ENCODE peak calls at places on chromosomes 2 and 18, in nine cellular contexts. H is PC-3, E is cardiac muscle cell, R is heart right ventricle, K is Peyer's patch, Q is heart left ventricle, O is endothelial cell of umbilical vein, U is adrenal gland, X is breast epithelium. L is an unnamed sample. For H3K4me1, the result is how much of the 10 kb centered on the place peaks cover.

GRCh38 chr2:50143822-50144575 is 887.9 kb downstream of the NRXN1 start:
- DNase-seq in H (peak), E (peak), R (no peak), K (no peak), Q (no peak), O (peak), U (peak), X (no peak), L (no peak)

GRCh38 chr2:45237850-45238542 is 228.7 kb upstream of the SIX2 start:
- DNase-seq in H (peak), E (peak), R (no peak), K (no peak), Q (peak), O (peak), U (no peak), X (no peak), L (no peak)

GRCh38 chr18:77251730-77252050 is 2.0 kb downstream of the GALR1 start:
- DNase-seq in H (no peak), E (no peak), R (no peak), K (no peak), Q (no peak), O (no peak), U (no peak), X (no peak), L (no peak)

GRCh38 chr18:37243756-37244155 is 321.8 kb downstream of the CELF4 start:
- DNase-seq in H (no peak), E (no peak), R (no peak), K (peak), Q (no peak), O (no peak), U (no peak), X (no peak), L (peak)

GRCh38 chr18:35736696-35737095 is 155.2 kb downstream of the GALNT1 start:
- DNase-seq in H (no peak), E (peak), R (no peak), K (no peak), Q (no peak), O (no peak), U (no peak), X (no peak), L (no peak)

GRCh38 chr2:217954971-217955740 is 47.6 kb downstream of the TNS1 start:
- DNase-seq in H (no peak), E (no peak), R (no peak), K (peak), Q (no peak), O (no peak), U (peak), X (no peak), L (no peak)

GRCh38 chr18:5768454-5768853 is 126.9 kb downstream of the TMEM200C start:
- DNase-seq in H (no peak), E (no peak), R (no peak), K (no peak), Q (no peak), O (no peak), U (no peak), X (no peak), L (peak)

GRCh38 chr18:79912994-79913831 is 38.2 kb downstream of the SLC66A2 start:
- DNase-seq in H (no peak), E (no peak), R (no peak), K (no peak), Q (no peak), O (no peak), U (no peak), X (peak), L (peak)

GRCh38 chr2:69827796-69828540 is 1.5 kb upstream of the GMCL1 start:
- DNase-seq in H (no peak), E (peak), R (no peak), K (no peak), Q (no peak), O (no peak), U (no peak), X (no peak), L (no peak)

GRCh38 chr2:241315879-241316700 is at the start of gene SEPTIN2:
- DNase-seq in H (peak), E (no peak), R (no peak), K (no peak), Q (peak), O (peak), U (peak), X (peak), L (peak)

DNA sequence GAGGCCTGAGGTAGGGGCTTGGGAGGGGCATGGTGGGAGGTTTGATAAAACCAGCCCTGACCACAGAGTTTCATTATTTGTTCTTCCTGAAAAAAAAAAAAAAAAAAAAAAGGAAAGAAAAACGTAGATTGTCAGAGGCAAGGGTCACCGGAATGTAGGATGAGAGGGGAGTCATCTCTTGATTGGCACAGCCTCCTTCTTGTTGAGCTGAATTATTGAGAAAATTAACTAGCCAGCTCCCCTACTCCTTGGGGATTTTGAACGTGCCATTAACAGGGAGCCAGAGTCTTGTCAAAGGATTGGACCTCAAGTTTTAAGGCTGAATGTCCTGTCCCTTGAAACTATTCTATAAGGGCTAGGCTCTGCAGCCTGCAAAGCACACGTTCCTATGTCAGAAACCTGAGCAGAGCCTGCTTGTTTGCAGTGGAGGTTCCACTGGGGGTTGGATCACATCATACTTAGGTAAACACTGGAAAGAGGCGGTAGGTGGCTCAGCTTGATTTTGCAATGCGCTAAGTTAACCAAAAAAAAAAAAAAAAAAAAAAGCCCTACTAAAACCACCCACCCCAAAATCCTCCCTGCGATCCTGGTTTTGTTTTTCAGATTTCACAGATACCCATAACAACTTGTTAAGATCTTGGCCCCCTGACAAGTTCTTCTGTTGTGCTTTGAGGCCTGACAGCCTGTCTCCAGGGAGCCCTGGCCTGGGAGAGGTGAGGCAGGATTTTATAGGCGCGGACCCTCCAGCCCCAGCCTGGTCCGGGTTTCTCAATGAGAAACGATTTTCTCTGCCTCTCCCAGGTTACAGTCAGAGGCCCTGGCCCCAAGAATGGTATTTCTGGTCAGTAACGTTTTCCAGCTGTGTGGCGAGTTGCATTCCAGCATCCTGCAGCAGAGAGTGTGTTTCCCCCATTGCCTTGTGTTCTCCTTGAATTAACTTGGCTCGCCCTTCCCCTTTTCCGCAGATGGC is 2.5 kb downstream of the INHBB start:
- DNase-seq in H (peak), E (peak), R (no peak), K (no peak), Q (no peak), O (no peak), U (no peak), X (no peak), L (no peak)
- H3K4me1 ChIP-seq in H (under half), E (under half), R (under half), K (under half), Q (under half), O (under half), U (under half), X (under half), L (under half)

DNA sequence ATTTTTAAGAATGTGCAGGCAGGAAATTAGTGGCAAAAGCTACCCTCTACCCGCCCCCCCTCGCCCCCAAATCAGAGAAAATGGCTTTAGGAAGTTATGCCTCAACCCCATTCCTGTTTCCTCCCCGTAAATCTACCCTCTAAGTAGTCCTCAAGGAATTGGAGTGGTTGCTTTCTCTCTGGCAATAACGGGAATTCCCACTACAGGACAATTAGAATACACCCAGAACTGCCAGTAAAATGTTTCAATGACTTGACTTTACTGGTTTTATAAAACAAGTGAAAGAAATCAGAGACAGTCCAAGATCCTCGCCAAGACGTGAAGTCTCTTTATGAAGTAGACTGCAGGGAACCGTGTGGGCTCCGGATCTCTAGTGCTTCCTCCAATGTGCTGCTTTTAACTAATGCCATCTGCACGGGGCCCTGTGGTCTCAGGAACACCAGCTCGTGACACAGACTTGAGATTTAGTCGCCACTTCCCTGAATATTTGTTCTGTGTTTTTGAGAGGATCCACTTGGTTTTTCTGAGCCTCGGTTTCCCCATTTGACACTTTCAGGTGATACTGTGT is 101.4 kb downstream of the CPO start:
- DNase-seq in H (no peak), E (no peak), R (no peak), K (no peak), Q (no peak), O (no peak), U (no peak), X (no peak), L (peak)
- H3K27ac ChIP-seq in H (no peak), E (no peak), R (no peak), K (no peak), Q (no peak), O (no peak), U (no peak), X (peak), L (no peak)

GRCh38 chr2:74847075-74847858 is 13.3 kb downstream of the HK2 start:
- DNase-seq in H (peak), E (peak), R (no peak), K (no peak), Q (no peak), O (no peak), U (no peak), X (no peak), L (peak)
- H3K4me1 ChIP-seq in H (half or more), E (half or more), R (under half), K (under half), Q (under half), O (under half), U (under half), X (under half), L (half or more)

GRCh38 chr2:32423536-32423935 is 66.7 kb downstream of the BIRC6 start:
- DNase-seq in H (no peak), E (peak), R (no peak), K (no peak), Q (no peak), O (no peak), U (peak), X (no peak), L (no peak)

GRCh38 chr2:32422133-32422532 is 65.3 kb downstream of the BIRC6 start:
- DNase-seq in H (no peak), E (no peak), R (no peak), K (no peak), Q (no peak), O (no peak), U (no peak), X (no peak), L (no peak)

GRCh38 chr2:32424739-32425138 is 67.9 kb downstream of the BIRC6 start:
- DNase-seq in H (no peak), E (peak), R (no peak), K (no peak), Q (no peak), O (no peak), U (no peak), X (no peak), L (no peak)

GRCh38 chr2:32427672-32428622 is 71.1 kb downstream of the BIRC6 start:
- DNase-seq in H (no peak), E (no peak), R (no peak), K (no peak), Q (no peak), O (peak), U (no peak), X (no peak), L (no peak)

DNA sequence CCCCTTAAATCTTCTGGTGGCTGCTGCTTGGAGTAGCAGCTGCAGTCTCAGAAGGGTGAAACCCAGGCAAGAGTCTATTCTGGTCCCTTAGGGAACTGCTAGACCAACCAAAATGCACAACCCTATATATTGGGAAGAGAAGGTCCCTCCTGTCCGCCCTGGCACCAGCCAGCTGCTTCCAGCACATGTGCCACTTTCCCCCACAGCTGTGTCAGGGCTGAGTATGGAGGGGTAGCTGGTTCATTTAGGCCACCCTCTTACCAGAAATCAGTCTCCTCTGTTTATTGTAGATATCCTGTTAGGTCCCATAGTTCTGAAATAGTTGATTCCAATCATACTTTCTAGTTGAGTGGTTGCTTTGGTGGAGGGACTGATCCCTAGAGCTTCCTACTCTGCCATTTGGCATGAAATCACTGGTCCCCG is 68.9 kb downstream of the BIRC6 start:
- DNase-seq in H (no peak), E (peak), R (no peak), K (no peak), Q (no peak), O (no peak), U (no peak), X (no peak), L (no peak)
- H3K27ac ChIP-seq in H (no peak), E (peak), R (no peak), K (no peak), Q (no peak), O (no peak), U (peak), X (no peak), L (no peak)

DNA sequence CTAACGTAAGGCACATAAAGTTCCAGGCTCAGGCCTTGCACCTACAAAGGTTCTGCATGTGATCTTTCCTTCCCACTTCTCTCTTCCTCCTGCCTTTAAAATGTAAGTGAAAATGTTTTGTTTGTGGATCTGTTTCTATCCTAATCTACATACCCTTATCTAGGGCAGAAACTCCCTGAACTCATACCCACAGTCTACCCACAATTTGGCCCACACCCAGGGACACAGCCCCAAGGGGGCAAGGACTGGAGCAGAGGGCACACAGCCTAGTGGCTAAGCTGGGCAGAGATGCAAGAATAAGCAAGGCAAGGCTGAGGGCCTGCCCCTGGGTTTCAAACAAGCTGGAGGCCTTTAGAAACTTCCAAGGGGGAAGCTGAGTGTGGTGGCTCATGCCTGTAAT is 71.0 kb downstream of the HS1BP3 start:
- DNase-seq in H (peak), E (peak), R (peak), K (peak), Q (peak), O (no peak), U (no peak), X (no peak), L (no peak)
- H3K4me1 ChIP-seq in H (half or more), E (under half), R (under half), K (under half), Q (half or more), O (half or more), U (half or more), X (under half), L (half or more)

L was measured in upper lobe of left lung.